ENCODE peak calls at places on chromosomes 12 and 14, in five cellular contexts. E, B, Z, Q and V are unnamed samples.

GRCh38 chr14:50059773-50060629 is 56.4 kb downstream of the VCPKMT start:
- DNase-seq in E (no peak), B (no peak), Z (no peak), Q (no peak), V (no peak)

GRCh38 chr12:49866859-49867579 is 24.1 kb upstream of the BCDIN3D start:
- DNase-seq in E (peak; percentile 67), B (peak; percentile 50), Z (peak; percentile 65), Q (peak; percentile 15), V (peak; percentile 38)

GRCh38 chr14:69153848-69154208 is 909 bp upstream of the DCAF5 start:
- DNase-seq in E (no peak), B (no peak), Z (peak; percentile 24), Q (no peak), V (no peak)

GRCh38 chr12:101670007-101670671 is 27.3 kb upstream of the CHPT1 start:
- DNase-seq in E (no peak), B (peak; percentile 5), Z (no peak), Q (peak; percentile 7), V (peak; percentile 72)

GRCh38 chr14:21768116-21768874 is 94.7 kb upstream of the OR4E1 start:
- DNase-seq in E (no peak), B (peak; percentile 24), Z (no peak), Q (no peak), V (peak; percentile 4)

GRCh38 chr12:111228916-111229666 is 139.8 kb downstream of the PHETA1 start:
- DNase-seq in E (no peak), B (no peak), Z (no peak), Q (no peak), V (no peak)

GRCh38 chr12:94616217-94616729 is 34.1 kb downstream of the TMCC3 start:
- DNase-seq in E (peak; percentile 77), B (peak; percentile 77), Z (no peak), Q (no peak), V (no peak)

GRCh38 chr14:38309522-38310262 is 53.8 kb upstream of the CLEC14A start:
- DNase-seq in E (no peak), B (no peak), Z (no peak), Q (no peak), V (peak; percentile 5)

GRCh38 chr12:57458665-57459054 is 925 bp upstream of the GLI1 start:
- DNase-seq in E (no peak), B (no peak), Z (no peak), Q (no peak), V (no peak)

GRCh38 chr12:26524862-26525465 is 308.0 kb downstream of the ITPR2 start:
- DNase-seq in E (no peak), B (peak; percentile 31), Z (no peak), Q (no peak), V (peak; percentile 44)

GRCh38 chr12:90449611-90450010 is 505.4 kb downstream of the CCER1 start:
- DNase-seq in E (no peak), B (no peak), Z (no peak), Q (no peak), V (no peak)

GRCh38 chr12:68403711-68404110 is 71.5 kb upstream of the MDM1 start:
- DNase-seq in E (no peak), B (no peak), Z (no peak), Q (no peak), V (no peak)

GRCh38 chr12:20319374-20319773 is 49.0 kb upstream of the PDE3A start:
- DNase-seq in E (no peak), B (no peak), Z (no peak), Q (no peak), V (peak; percentile 12)

GRCh38 chr12:130576286-130576933 is 139.7 kb downstream of the RIMBP2 start:
- DNase-seq in E (no peak), B (no peak), Z (no peak), Q (no peak), V (no peak)

GRCh38 chr14:73457050-73457934 is 1.1 kb downstream of the NUMB start:
- DNase-seq in E (no peak), B (peak; percentile 78), Z (peak; percentile 27), Q (no peak), V (no peak)

GRCh38 chr12:124098887-124099286 is 125.9 kb downstream of the ZNF664 start:
- DNase-seq in E (no peak), B (no peak), Z (no peak), Q (no peak), V (no peak)

GRCh38 chr14:100466111-100466856 is 120.9 kb downstream of the BEGAIN start:
- DNase-seq in E (no peak), B (no peak), Z (no peak), Q (no peak), V (no peak)

GRCh38 chr12:57763881-57764661 is 2.8 kb downstream of the CYP27B1 start:
- DNase-seq in E (no peak), B (no peak), Z (no peak), Q (no peak), V (no peak)

GRCh38 chr12:32334384-32334783 is 65.0 kb upstream of the FGD4 start:
- DNase-seq in E (no peak), B (no peak), Z (no peak), Q (no peak), V (no peak)

GRCh38 chr14:56207626-56208297 is 89.6 kb downstream of the PELI2 start:
- DNase-seq in E (no peak), B (no peak), Z (no peak), Q (no peak), V (no peak)

GRCh38 chr12:124010687-124011086 is 37.7 kb downstream of the ZNF664 start:
- DNase-seq in E (no peak), B (no peak), Z (no peak), Q (no peak), V (no peak)

GRCh38 chr14:92103363-92103762 is 3.0 kb downstream of the ATXN3 start:
- DNase-seq in E (no peak), B (peak; percentile 24), Z (no peak), Q (no peak), V (no peak)

GRCh38 chr14:97021571-97022171 is 224.5 kb downstream of the VRK1 start:
- DNase-seq in E (no peak), B (no peak), Z (no peak), Q (no peak), V (no peak)

GRCh38 chr14:93936245-93936644 is 9.1 kb downstream of the FAM181A start:
- DNase-seq in E (peak; percentile 39), B (peak; percentile 39), Z (no peak), Q (no peak), V (no peak)

GRCh38 chr12:13095266-13095995 is 8.0 kb downstream of the GSG1 start:
- DNase-seq in E (no peak), B (no peak), Z (no peak), Q (no peak), V (no peak)

GRCh38 chr14:103091041-103091882 is 3.3 kb upstream of the EXOC3L4 start:
- DNase-seq in E (peak; percentile 67), B (no peak), Z (no peak), Q (no peak), V (no peak)

GRCh38 chr12:96677363-96677762 is 188.0 kb downstream of the CFAP54 start:
- DNase-seq in E (no peak), B (no peak), Z (no peak), Q (no peak), V (no peak)

GRCh38 chr12:1691123-1692007 is 495 bp downstream of the ADIPOR2 start:
- DNase-seq in E (no peak), B (peak; percentile 43), Z (no peak), Q (no peak), V (no peak)

GRCh38 chr12:94091624-94092023 is 56.8 kb upstream of the PLXNC1 start:
- DNase-seq in E (no peak), B (no peak), Z (no peak), Q (no peak), V (no peak)

GRCh38 chr12:123029550-123029949 is 49.1 kb downstream of the ARL6IP4 start:
- DNase-seq in E (no peak), B (no peak), Z (no peak), Q (no peak), V (no peak)

GRCh38 chr12:89413234-89413633 is 60.9 kb upstream of the DUSP6 start:
- DNase-seq in E (no peak), B (no peak), Z (no peak), Q (no peak), V (no peak)

GRCh38 chr12:119989619-119990381 is 764 bp downstream of the BICDL1 start:
- DNase-seq in E (peak; percentile 46), B (peak; percentile 69), Z (peak; percentile 68), Q (peak; percentile 8), V (peak; percentile 58)

GRCh38 chr12:132586929-132587328 is 23.5 kb downstream of the LRCOL1 start:
- DNase-seq in E (no peak), B (no peak), Z (no peak), Q (no peak), V (no peak)

GRCh38 chr12:62724947-62725447 is 210.0 kb downstream of the PPM1H start:
- DNase-seq in E (peak; percentile 99), B (peak; percentile 99), Z (peak; percentile 44), Q (peak; percentile 79), V (peak; percentile 91)

GRCh38 chr14:60363275-60363674 is 114.3 kb downstream of the PPM1A start:
- DNase-seq in E (no peak), B (no peak), Z (no peak), Q (no peak), V (no peak)

GRCh38 chr14:59330455-59330854 is 134.7 kb downstream of the GPR135 start:
- DNase-seq in E (no peak), B (no peak), Z (peak; percentile 21), Q (no peak), V (no peak)
- H3K27ac ChIP-seq in E (no peak overlapping the region), B (no peak overlapping the region), Z (no peak overlapping the region), Q (no peak overlapping the region), V (no peak overlapping the region)

GRCh38 chr12:7145671-7146070 is 15.5 kb downstream of the CLSTN3 start:
- DNase-seq in E (no peak), B (no peak), Z (no peak), Q (no peak), V (no peak)

GRCh38 chr12:7143564-7143963 is 13.4 kb downstream of the CLSTN3 start:
- DNase-seq in E (no peak), B (no peak), Z (no peak), Q (no peak), V (no peak)

GRCh38 chr12:7146228-7146627 is 16.1 kb downstream of the CLSTN3 start:
- DNase-seq in E (no peak), B (no peak), Z (no peak), Q (no peak), V (no peak)

GRCh38 chr12:7142809-7143465 is 12.8 kb downstream of the CLSTN3 start:
- DNase-seq in E (no peak), B (no peak), Z (no peak), Q (no peak), V (no peak)

GRCh38 chr12:7144414-7145120 is 14.4 kb downstream of the CLSTN3 start:
- DNase-seq in E (no peak), B (no peak), Z (no peak), Q (no peak), V (no peak)
- TF ChIP-seq CTCF in E (peak; percentile 81), B (peak; percentile 45), Z (peak; percentile 34), Q (peak; percentile 57), V (peak; percentile 55)

GRCh38 chr12:41189395-41190251 is 1.5 kb downstream of the PDZRN4 start:
- DNase-seq in E (no peak), B (peak; percentile 1), Z (no peak), Q (no peak), V (no peak)
- H3K27me3 ChIP-seq in E (no peaks in the 10 kb centered on the region), B (peaks cover 40% of the 10 kb centered on the region), Z (no peaks in the 10 kb centered on the region), Q (peaks cover 31% of the 10 kb centered on the region), V (peaks cover 30% of the 10 kb centered on the region)

DNA sequence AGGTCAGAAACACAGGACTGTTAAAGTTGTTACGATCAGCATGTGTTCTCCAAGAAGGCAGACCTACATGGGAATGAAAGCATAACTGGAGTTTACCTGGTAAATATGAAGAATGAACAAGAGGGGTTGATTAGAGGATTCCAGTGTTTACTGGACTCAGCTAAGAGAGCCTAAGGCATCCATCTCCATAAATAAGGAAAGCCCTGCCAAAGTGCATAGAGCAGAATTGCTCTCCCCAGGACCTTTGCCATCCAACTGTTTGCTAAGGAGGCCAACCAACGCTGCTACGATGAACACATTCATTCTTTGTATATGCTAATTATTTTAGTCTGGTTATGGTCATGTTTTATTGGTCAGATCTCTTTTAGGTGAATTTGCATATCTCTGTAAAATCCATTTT is 17.1 kb upstream of the PAWR start:
- DNase-seq in E (no peak), B (no peak), Z (no peak), Q (no peak), V (no peak)
- H3K27ac ChIP-seq in E (no peak overlapping the region), B (no peak overlapping the region), Z (no peak overlapping the region), Q (no peak overlapping the region), V (no peak overlapping the region)